ENCODE peak calls at places on chromosome 5, in ten cellular contexts. Y, Z, T, F, W, A, G, V, R and J are unnamed samples.

GRCh38 chr5:139268364-139269202 is 25.0 kb upstream of the MATR3 start:
- DNase-seq in A (no peak), W (no peak), V (no peak), G (no peak), Y (no peak), R (no peak), T (no peak), Z (no peak), F (no peak), J (no peak)

GRCh38 chr5:10391130-10391529 is 37.6 kb downstream of the MARCHF6 start:
- DNase-seq in A (no peak), R (no peak), F (no peak), V (no peak), G (no peak), Z (no peak), W (no peak), Y (no peak), T (no peak), J (no peak)

GRCh38 chr5:27038476-27038875 is at the start of gene CDH9:
- DNase-seq in A (no peak), Z (no peak), Y (no peak), W (no peak), F (no peak), G (no peak), R (no peak), V (no peak), T (no peak), J (no peak)

GRCh38 chr5:171450423-171451246 is 31.2 kb downstream of the FGF18 start:
- DNase-seq in Z (peak; percentile 84), A (no peak), V (peak; percentile 60), F (peak; percentile 58), W (peak; percentile 70), G (no peak), T (peak; percentile 51), R (peak; percentile 94), Y (no peak), J (peak; percentile 99)

GRCh38 chr5:126805108-126805507 is 28.2 kb downstream of the LMNB1 start:
- DNase-seq in G (no peak), F (no peak), V (peak; percentile 15), A (no peak), R (peak; percentile 48), W (no peak), Z (no peak), Y (no peak), T (no peak), J (peak; percentile 63)

GRCh38 chr5:886716-887325 is 5.8 kb downstream of the BRD9 start:
- DNase-seq in V (no peak), T (no peak), R (no peak), W (no peak), A (no peak), Z (no peak), Y (no peak), F (no peak), G (no peak), J (peak; percentile 70)

GRCh38 chr5:41795125-41795524 is 75.1 kb downstream of the OXCT1 start:
- DNase-seq in W (peak; percentile 25), A (no peak), T (no peak), Y (no peak), G (no peak), R (no peak), F (no peak), V (no peak), Z (no peak), J (no peak)

GRCh38 chr5:170554566-170555267 is 50.9 kb downstream of the KCNIP1 start:
- DNase-seq in A (no peak), Z (peak; percentile 55), Y (no peak), V (peak; percentile 7), G (no peak), W (no peak), R (no peak), T (no peak), F (no peak), J (no peak)

GRCh38 chr5:58457040-58457439 is 2.8 kb downstream of the PLK2 start:
- DNase-seq in W (peak; percentile 17), V (no peak), F (peak; percentile 61), R (no peak), Y (no peak), T (no peak), G (no peak), A (no peak), Z (peak; percentile 18), J (no peak)

GRCh38 chr5:60177596-60177995 is 284.1 kb upstream of the PDE4D start:
- DNase-seq in A (no peak), T (no peak), Z (no peak), R (no peak), Y (no peak), G (no peak), V (peak; percentile 46), F (no peak), W (no peak), J (no peak)

GRCh38 chr5:51279983-51280382 is 103.3 kb upstream of the ISL1 start:
- DNase-seq in Z (no peak), G (no peak), T (no peak), Y (no peak), W (no peak), V (no peak), F (no peak), A (no peak), R (no peak), J (no peak)

GRCh38 chr5:67537439-67538342 is 341.1 kb upstream of the CD180 start:
- DNase-seq in G (no peak), F (no peak), Z (peak; percentile 30), V (no peak), T (no peak), R (peak; percentile 26), W (peak; percentile 11), A (no peak), Y (no peak), J (no peak)

GRCh38 chr5:168881427-168882149 is 302.4 kb upstream of the PANK3 start:
- DNase-seq in G (peak; percentile 5), F (peak; percentile 51), V (no peak), Z (no peak), W (no peak), T (no peak), A (no peak), Y (no peak), R (no peak), J (no peak)

GRCh38 chr5:29218829-29219228 is 1974.7 kb upstream of the CDH6 start:
- DNase-seq in A (no peak), Z (no peak), R (no peak), T (no peak), W (no peak), G (no peak), Y (no peak), V (no peak), F (no peak), J (no peak)

GRCh38 chr5:172173771-172174170 is 14.3 kb downstream of the STK10 start:
- DNase-seq in T (peak; percentile 19), V (peak; percentile 93), G (no peak), A (peak; percentile 59), Z (peak; percentile 94), F (peak; percentile 44), R (peak; percentile 46), W (no peak), Y (no peak), J (peak; percentile 93)

GRCh38 chr5:123543438-123543837 is 31.5 kb downstream of the CSNK1G3 start:
- DNase-seq in A (no peak), F (no peak), Z (no peak), W (no peak), R (no peak), Y (no peak), T (no peak), G (no peak), V (no peak), J (no peak)

GRCh38 chr5:56466136-56466816 is 233.1 kb upstream of the ANKRD55 start:
- DNase-seq in R (no peak), W (no peak), V (no peak), G (no peak), Y (no peak), T (no peak), F (no peak), A (no peak), Z (no peak), J (no peak)

GRCh38 chr5:43639566-43639965 is 36.6 kb downstream of the NNT start:
- DNase-seq in A (no peak), F (no peak), T (no peak), V (no peak), Z (no peak), R (no peak), Y (no peak), W (no peak), G (no peak), J (no peak)

GRCh38 chr5:9456435-9457042 is 89.3 kb downstream of the SEMA5A start:
- DNase-seq in F (no peak), A (no peak), T (no peak), W (no peak), Y (no peak), V (peak; percentile 82), R (peak; percentile 58), Z (peak; percentile 24), G (no peak), J (peak; percentile 86)